ENCODE peak calls at places on chromosomes 4 and X, in four cellular contexts. R, V, H and T are unnamed samples.

GRCh38 chr4:25787891-25788331 is 74.9 kb downstream of the SEL1L3 start:
- DNase-seq in R (no peak), V (no peak), H (no peak), T (no peak)

GRCh38 chrX:3129256-3129655 is 88.0 kb downstream of the ARSF start:
- DNase-seq in R (no peak), V (no peak), H (no peak), T (no peak)

GRCh38 chrX:19630776-19631707 is 115.7 kb upstream of the MAP3K15 start:
- DNase-seq in R (no peak), V (no peak), H (no peak), T (no peak)

GRCh38 chrX:131677655-131678628 is 134.1 kb downstream of the OR13H1 start:
- DNase-seq in R (peak; percentile 37), V (peak; percentile 71), H (no peak), T (no peak)

GRCh38 chr4:116357758-116358157 is 727.6 kb downstream of the TRAM1L1 start:
- DNase-seq in R (no peak), V (no peak), H (no peak), T (peak; percentile 24)

GRCh38 chr4:67714248-67714583 is 13.3 kb upstream of the UBA6 start:
- DNase-seq in R (no peak), V (no peak), H (no peak), T (no peak)

GRCh38 chr4:101501421-101501820 is 154.1 kb upstream of the PPP3CA start:
- DNase-seq in R (no peak), V (no peak), H (no peak), T (no peak)

GRCh38 chr4:183838987-183839712 is 66.0 kb upstream of the STOX2 start:
- DNase-seq in R (no peak), V (no peak), H (no peak), T (no peak)

GRCh38 chrX:101602077-101602476 is 15.7 kb downstream of the ARMCX6 start:
- DNase-seq in R (no peak), V (no peak), H (no peak), T (no peak)

GRCh38 chr4:188005561-188005960 is 10.0 kb downstream of the ZFP42 start:
- DNase-seq in R (no peak), V (no peak), H (no peak), T (peak; percentile 13)

GRCh38 chr4:11446156-11446811 is 17.6 kb upstream of the HS3ST1 start:
- DNase-seq in R (no peak), V (no peak), H (no peak), T (no peak)

GRCh38 chrX:22078117-22078516 is 46.0 kb downstream of the PHEX start:
- DNase-seq in R (no peak), V (no peak), H (no peak), T (no peak)

GRCh38 chr4:56130609-56131150 is 181.9 kb downstream of the CEP135 start:
- DNase-seq in R (no peak), V (no peak), H (no peak), T (no peak)

GRCh38 chrX:13662537-13662841 is 9.5 kb downstream of the TCEANC start:
- DNase-seq in R (no peak), V (no peak), H (no peak), T (no peak)

GRCh38 chrX:105323951-105324350 is 103.5 kb upstream of the TEX13A start:
- DNase-seq in R (no peak), V (no peak), H (no peak), T (no peak)

GRCh38 chrX:46168254-46168653 is 377.0 kb downstream of the ZNF674 start:
- DNase-seq in R (no peak), V (no peak), H (no peak), T (no peak)

GRCh38 chrX:40415675-40416074 is 165.1 kb upstream of the ATP6AP2 start:
- DNase-seq in R (no peak), V (no peak), H (no peak), T (no peak)

GRCh38 chr4:30968926-30969325 is 248.8 kb downstream of the PCDH7 start:
- DNase-seq in R (no peak), V (no peak), H (no peak), T (no peak)

GRCh38 chrX:50747471-50747900 is 66.5 kb downstream of the SHROOM4 start:
- DNase-seq in R (no peak), V (peak; percentile 30), H (no peak), T (no peak)

GRCh38 chrX:27336466-27337091 is 126.6 kb downstream of the PPP4R3C start:
- DNase-seq in R (peak; percentile 0), V (peak; percentile 15), H (no peak), T (no peak)

GRCh38 chr4:121070696-121071639 is 1.4 kb downstream of the NDNF start:
- DNase-seq in R (no peak), V (no peak), H (no peak), T (peak; percentile 35)

GRCh38 chr4:168739851-168740250 is 243.0 kb downstream of the PALLD start:
- DNase-seq in R (no peak), V (no peak), H (no peak), T (no peak)

GRCh38 chr4:163540977-163541376 is 46.5 kb downstream of the TMA16 start:
- DNase-seq in R (no peak), V (no peak), H (no peak), T (no peak)

GRCh38 chr4:79747252-79747651 is 325.8 kb downstream of the ANTXR2 start:
- DNase-seq in R (no peak), V (no peak), H (no peak), T (no peak)

GRCh38 chr4:137861682-137862081 is 329.4 kb upstream of the PCDH18 start:
- DNase-seq in R (no peak), V (peak; percentile 6), H (no peak), T (no peak)
- TF ChIP-seq SPI1 in R (no peak), V (no peak), H (no peak), T (no peak)

GRCh38 chr4:18138076-18138665 is 116.6 kb upstream of the LCORL start:
- DNase-seq in R (no peak), V (no peak), H (no peak), T (no peak)
- TF ChIP-seq SPI1 in R (no peak), V (no peak), H (no peak), T (no peak)

DNA sequence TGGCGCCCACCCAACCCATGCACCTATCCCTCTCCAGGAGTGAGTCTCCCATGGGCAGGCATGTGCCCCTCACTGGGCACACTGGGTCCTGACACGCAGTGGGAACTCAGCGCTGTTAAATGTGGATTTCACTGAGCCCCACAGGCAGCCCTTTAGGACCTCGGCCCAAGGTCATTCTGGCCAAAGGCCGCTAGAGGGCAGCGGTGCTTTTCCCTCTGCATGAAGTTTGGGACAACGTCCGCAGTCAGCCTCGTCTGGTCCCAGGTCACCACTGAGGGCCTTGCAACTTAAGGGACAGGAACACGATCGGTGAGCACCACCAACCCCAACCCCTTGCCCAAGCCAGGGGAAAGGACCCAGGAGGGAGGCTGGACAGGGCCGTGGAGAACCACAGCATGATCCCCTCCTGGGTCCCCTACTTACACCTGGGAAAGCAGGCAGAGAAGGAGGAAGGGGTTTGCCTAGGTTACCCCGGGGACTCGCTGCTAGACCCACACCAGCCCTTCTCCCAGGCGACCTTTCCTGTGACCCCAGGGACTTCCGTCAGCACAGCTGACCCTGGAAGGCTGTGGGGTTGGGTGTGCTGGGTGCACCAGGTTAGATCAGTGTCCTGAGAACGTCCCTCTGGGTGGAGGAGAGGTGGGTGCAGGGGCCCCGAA is 24.0 kb downstream of the CYTL1 start:
- DNase-seq in R (peak; percentile 77), V (peak; percentile 81), H (no peak), T (peak; percentile 51)
- TF ChIP-seq SPI1 in R (no peak), V (no peak), H (no peak), T (no peak)

DNA sequence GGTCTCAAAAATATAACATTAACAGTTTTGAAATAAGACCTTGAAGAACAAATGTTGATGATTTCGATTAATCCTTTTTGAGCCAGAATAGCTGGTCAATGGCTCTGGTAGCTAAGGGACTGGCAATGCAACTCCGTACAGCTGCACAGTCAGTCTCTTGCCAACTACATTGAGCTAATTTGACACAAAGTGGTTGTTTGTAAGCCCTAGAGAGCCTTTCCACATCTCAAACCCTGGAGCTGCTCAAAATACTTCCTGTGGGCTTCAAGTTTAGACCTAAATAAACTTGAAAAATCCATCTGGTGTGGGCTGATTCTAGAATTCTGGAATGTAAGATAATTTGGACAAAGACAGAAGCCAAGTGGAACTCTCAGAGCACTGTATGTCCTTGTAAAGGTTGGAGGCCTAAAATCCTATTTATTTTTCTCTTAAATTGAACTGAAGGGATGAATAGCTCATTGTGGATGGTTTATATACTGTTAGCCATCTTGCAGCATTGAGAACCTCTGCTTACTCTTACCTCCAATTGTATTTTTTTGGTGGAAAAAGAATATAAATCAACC is 380.8 kb downstream of the SPRY1 start:
- DNase-seq in R (no peak), V (no peak), H (no peak), T (no peak)
- TF ChIP-seq SPI1 in R (no peak), V (no peak), H (no peak), T (no peak)

GRCh38 chr4:3010577-3010976 is 47.2 kb downstream of the GRK4 start:
- DNase-seq in R (no peak), V (no peak), H (no peak), T (no peak)
- TF ChIP-seq SPI1 in R (no peak), V (no peak), H (no peak), T (no peak)

GRCh38 chr4:156138781-156139280 is 185.2 kb upstream of the CTSO start:
- DNase-seq in R (no peak), V (no peak), H (no peak), T (no peak)
- TF ChIP-seq SPI1 in R (no peak), V (no peak), H (no peak), T (no peak)